ENCODE peak calls at places on chromosomes 1 and 21, in four cellular contexts. One of them, this sample, is unnamed.

GRCh38 chr1:178324003-178324402 is 172.8 kb downstream of the CLEC20A start:
- DNase-seq in A549: no peak
- DNase-seq in testis: no peak
- DNase-seq in esophagus squamous epithelium: no peak
- DNase-seq in this sample: no peak

GRCh38 chr1:226002667-226003501 is 3.7 kb upstream of the SDE2 start:
- DNase-seq in testis: peak
- DNase-seq in A549: peak
- DNase-seq in esophagus squamous epithelium: no peak
- DNase-seq in this sample: no peak

GRCh38 chr1:197149340-197149739 is 2.9 kb upstream of the ASPM start:
- DNase-seq in A549: no peak
- DNase-seq in esophagus squamous epithelium: no peak
- DNase-seq in testis: no peak
- DNase-seq in this sample: no peak

GRCh38 chr1:7856345-7856744 is 3.5 kb upstream of the UTS2 start:
- DNase-seq in A549: no peak
- DNase-seq in testis: no peak
- DNase-seq in esophagus squamous epithelium: no peak
- DNase-seq in this sample: no peak

GRCh38 chr1:7784492-7785071 is 491 bp downstream of the PER3 start:
- DNase-seq in testis: peak
- DNase-seq in A549: no peak
- DNase-seq in esophagus squamous epithelium: no peak
- DNase-seq in this sample: no peak

GRCh38 chr1:179230251-179230650 is 774 bp upstream of the ABL2 start:
- DNase-seq in testis: no peak
- DNase-seq in A549: peak
- DNase-seq in esophagus squamous epithelium: no peak
- DNase-seq in this sample: no peak

GRCh38 chr1:219580019-219580676 is 32.8 kb downstream of the ZC3H11B start:
- DNase-seq in A549: no peak
- DNase-seq in esophagus squamous epithelium: no peak
- DNase-seq in testis: no peak
- DNase-seq in this sample: no peak

GRCh38 chr1:110106013-110106941 is 6.0 kb upstream of the UBL4B start:
- DNase-seq in testis: peak
- DNase-seq in A549: peak
- DNase-seq in esophagus squamous epithelium: no peak
- DNase-seq in this sample: peak

GRCh38 chr1:59346429-59346828 is 49.5 kb downstream of the FGGY start:
- DNase-seq in A549: no peak
- DNase-seq in esophagus squamous epithelium: no peak
- DNase-seq in testis: no peak
- DNase-seq in this sample: no peak

GRCh38 chr1:219987325-219987724 is 59.0 kb upstream of the SLC30A10 start:
- DNase-seq in esophagus squamous epithelium: no peak
- DNase-seq in testis: no peak
- DNase-seq in A549: no peak
- DNase-seq in this sample: no peak

GRCh38 chr1:31790641-31791091 is 25.2 kb downstream of the SPOCD1 start:
- DNase-seq in esophagus squamous epithelium: no peak
- DNase-seq in A549: no peak
- DNase-seq in testis: no peak
- DNase-seq in this sample: no peak

DNA sequence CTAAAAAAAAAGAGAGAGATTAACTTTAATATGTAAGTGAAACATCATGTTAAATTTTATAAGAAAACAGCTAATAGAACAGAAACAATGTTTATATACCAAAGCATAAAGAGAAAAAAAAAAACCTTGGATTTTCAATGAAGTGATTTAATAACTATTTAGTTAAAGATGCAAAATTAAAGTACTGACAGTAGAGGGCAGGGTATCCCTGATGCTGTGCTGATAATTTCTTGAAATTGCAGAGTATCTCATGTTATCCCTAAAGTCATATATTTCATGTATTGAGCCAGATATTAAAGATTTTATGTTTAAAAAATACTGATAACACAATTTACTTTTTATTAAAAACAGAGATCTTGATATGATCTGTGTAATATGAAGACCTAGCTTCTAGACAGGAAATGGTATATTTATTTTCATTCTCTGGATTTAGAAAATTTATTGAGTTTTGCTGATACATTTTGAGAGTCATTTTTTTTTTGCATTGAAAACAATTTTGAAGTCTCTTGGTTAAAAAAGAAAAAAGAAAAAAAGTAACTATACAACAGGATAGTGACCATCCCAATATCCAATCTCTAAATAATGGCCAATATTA is 273.2 kb downstream of the USP25 start:
- DNase-seq in esophagus squamous epithelium: no peak
- DNase-seq in testis: no peak
- DNase-seq in A549: peak
- DNase-seq in this sample: no peak
- TF ChIP-seq CTCF in esophagus squamous epithelium: peak
- TF ChIP-seq CTCF in testis: no peak
- TF ChIP-seq CTCF in A549: peak
- TF ChIP-seq CTCF in this sample: peak

GRCh38 chr1:212242288-212242984 is 42.8 kb upstream of the PPP2R5A start:
- DNase-seq in testis: no peak
- DNase-seq in A549: no peak
- DNase-seq in esophagus squamous epithelium: no peak
- DNase-seq in this sample: no peak
- H3K27ac ChIP-seq in testis: peak
- H3K27ac ChIP-seq in A549: no peak
- H3K27ac ChIP-seq in esophagus squamous epithelium: peak
- H3K27ac ChIP-seq in this sample: peak

GRCh38 chr1:39026051-39026946 is at the start of gene NDUFS5:
- DNase-seq in A549: peak
- DNase-seq in testis: peak
- DNase-seq in esophagus squamous epithelium: peak
- DNase-seq in this sample: peak
- TF ChIP-seq POLR2A in A549: peak
- TF ChIP-seq POLR2A in testis: peak
- TF ChIP-seq POLR2A in esophagus squamous epithelium: peak
- TF ChIP-seq POLR2A in this sample: peak

GRCh38 chr1:171179323-171180227 is 5.5 kb upstream of the FMO2 start:
- DNase-seq in esophagus squamous epithelium: no peak
- DNase-seq in A549: no peak
- DNase-seq in testis: no peak
- DNase-seq in this sample: no peak

GRCh38 chr1:171188388-171189266 is 3.5 kb downstream of the FMO2 start:
- DNase-seq in esophagus squamous epithelium: no peak
- DNase-seq in testis: peak
- DNase-seq in A549: peak
- DNase-seq in this sample: peak

GRCh38 chr1:171180671-171181070 is 4.4 kb upstream of the FMO2 start:
- DNase-seq in esophagus squamous epithelium: no peak
- DNase-seq in testis: no peak
- DNase-seq in A549: no peak
- DNase-seq in this sample: no peak

DNA sequence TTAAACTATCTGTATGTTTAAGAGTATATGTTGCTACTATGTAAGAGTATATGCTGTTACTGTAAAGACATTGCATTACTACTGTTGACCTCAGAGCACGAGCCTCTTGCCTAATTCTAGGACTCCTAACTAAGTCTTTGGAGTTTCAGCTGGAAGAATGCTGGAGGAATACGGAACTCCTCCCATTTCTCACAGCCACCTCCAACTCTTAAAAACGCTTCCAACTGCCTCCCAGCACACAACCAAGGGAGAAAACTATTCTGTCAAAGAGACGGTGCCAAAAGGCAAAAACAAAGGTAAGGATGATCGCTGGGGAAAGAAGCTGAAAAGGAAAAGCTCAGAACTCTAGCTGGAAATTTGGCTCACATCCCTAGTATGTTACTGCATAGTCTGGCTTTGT is at the start of gene FMO2:
- DNase-seq in A549: no peak
- DNase-seq in testis: no peak
- DNase-seq in esophagus squamous epithelium: no peak
- DNase-seq in this sample: peak
- TF ChIP-seq CTCF in A549: no peak
- TF ChIP-seq CTCF in testis: no peak
- TF ChIP-seq CTCF in esophagus squamous epithelium: no peak
- TF ChIP-seq CTCF in this sample: no peak

GRCh38 chr1:3089490-3089889 is 20.5 kb downstream of the PRDM16 start:
- DNase-seq in A549: no peak
- DNase-seq in esophagus squamous epithelium: no peak
- DNase-seq in testis: no peak
- DNase-seq in this sample: no peak
- H3K27ac ChIP-seq in A549: no peak
- H3K27ac ChIP-seq in esophagus squamous epithelium: no peak
- H3K27ac ChIP-seq in testis: no peak
- H3K27ac ChIP-seq in this sample: no peak

DNA sequence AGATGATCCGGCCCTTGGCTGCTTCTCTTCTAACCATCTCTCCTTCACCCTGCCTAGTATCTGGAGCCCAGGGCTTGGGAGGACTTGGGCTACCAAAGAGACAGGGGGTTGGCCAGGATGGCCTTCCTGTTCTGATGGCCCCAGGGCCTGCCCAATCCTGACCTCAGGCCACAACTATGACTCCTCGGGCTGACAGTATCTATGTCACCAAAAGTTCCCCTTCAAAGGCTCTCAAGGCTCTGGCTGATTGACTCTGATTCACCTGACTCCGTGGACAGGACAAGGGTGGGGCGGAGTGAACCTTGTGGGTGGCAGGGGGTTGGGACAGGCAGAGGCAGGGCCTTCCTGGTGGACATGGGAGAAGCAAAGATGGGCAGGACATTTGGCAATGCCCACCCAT is 12.7 kb downstream of the MEF2D start:
- DNase-seq in testis: no peak
- DNase-seq in esophagus squamous epithelium: no peak
- DNase-seq in A549: no peak
- DNase-seq in this sample: no peak
- TF ChIP-seq POLR2A in testis: no peak
- TF ChIP-seq POLR2A in esophagus squamous epithelium: no peak
- TF ChIP-seq POLR2A in A549: no peak
- TF ChIP-seq POLR2A in this sample: no peak

GRCh38 chr1:154770897-154771594 is 99.0 kb downstream of the KCNN3 start:
- DNase-seq in testis: no peak
- DNase-seq in A549: no peak
- DNase-seq in esophagus squamous epithelium: no peak
- DNase-seq in this sample: no peak

GRCh38 chr1:154773551-154773950 is 96.5 kb downstream of the KCNN3 start:
- DNase-seq in testis: peak
- DNase-seq in A549: no peak
- DNase-seq in esophagus squamous epithelium: no peak
- DNase-seq in this sample: no peak

GRCh38 chr1:154774175-154774855 is 95.8 kb downstream of the KCNN3 start:
- DNase-seq in testis: no peak
- DNase-seq in esophagus squamous epithelium: no peak
- DNase-seq in A549: no peak
- DNase-seq in this sample: peak

GRCh38 chr1:154772056-154772455 is 98.0 kb downstream of the KCNN3 start:
- DNase-seq in A549: no peak
- DNase-seq in testis: no peak
- DNase-seq in esophagus squamous epithelium: no peak
- DNase-seq in this sample: peak

GRCh38 chr1:154772611-154773515 is 97.2 kb downstream of the KCNN3 start:
- DNase-seq in esophagus squamous epithelium: no peak
- DNase-seq in A549: no peak
- DNase-seq in testis: no peak
- DNase-seq in this sample: peak
- TF ChIP-seq CTCF in esophagus squamous epithelium: no peak
- TF ChIP-seq CTCF in A549: no peak
- TF ChIP-seq CTCF in testis: no peak
- TF ChIP-seq CTCF in this sample: no peak

DNA sequence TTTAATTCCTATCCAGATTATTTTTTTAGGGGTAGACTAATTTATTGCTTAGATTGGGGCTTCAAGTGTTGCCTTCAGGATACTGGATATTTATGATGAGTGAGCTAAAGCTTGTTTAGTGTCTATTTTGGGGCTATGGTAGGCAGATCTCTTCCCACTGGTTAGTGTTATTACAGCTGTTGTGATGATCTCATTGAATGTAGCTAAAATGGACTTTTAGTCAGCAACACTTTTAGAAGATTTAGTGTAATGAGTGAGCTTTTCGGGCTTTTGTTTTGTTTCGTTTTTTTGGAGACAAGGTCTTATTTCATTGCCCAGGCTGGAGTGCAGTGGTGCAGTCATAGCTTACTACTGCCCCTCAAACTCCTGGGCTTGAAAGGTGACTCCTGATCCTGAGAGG is 14.2 kb downstream of the THRAP3 start:
- DNase-seq in esophagus squamous epithelium: no peak
- DNase-seq in A549: no peak
- DNase-seq in testis: no peak
- DNase-seq in this sample: no peak
- H3K27ac ChIP-seq in esophagus squamous epithelium: no peak
- H3K27ac ChIP-seq in A549: no peak
- H3K27ac ChIP-seq in testis: no peak
- H3K27ac ChIP-seq in this sample: peak

This sample was measured in uterus.